ENCODE peak calls at places on chromosomes 3 and 15, in ten cellular contexts. X is bronchial epithelial cell; J is posterior cingulate gyrus; E is T-helper 2 cell; A is foreskin fibroblast; H is HEK293T; G is activated T-cell treated with anti-CD3 and anti-CD28 coated beads for 1 hour; S is mesendoderm; P is DMS153; L is activated CD4-positive, alpha-beta T cell treated with anti-CD3 and anti-CD28 coated beads, Interleukin-2, amount 50 U/mL, for 24 hours. C is an unnamed sample.

GRCh38 chr3:195204360-195205166 is 66.4 kb downstream of the XXYLT1 start:
- DNase-seq in X (no peak), J (no peak), E (no peak), A (no peak), H (no peak), G (no peak), S (no peak), P (no peak), L (no peak), C (no peak)

GRCh38 chr3:52456169-52456799 is 880 bp downstream of the NISCH start:
- DNase-seq in X (no peak), J (no peak), E (no peak), A (peak; percentile 39), H (peak; percentile 39), G (no peak), S (peak; percentile 51), P (no peak), L (no peak), C (no peak)

GRCh38 chr15:70356062-70356860 is 258.5 kb upstream of the TLE3 start:
- DNase-seq in X (no peak), J (no peak), E (no peak), A (no peak), H (no peak), G (no peak), S (no peak), P (no peak), L (no peak), C (no peak)

GRCh38 chr3:172537521-172538158 is 14.4 kb upstream of the TNFSF10 start:
- DNase-seq in X (peak; percentile 34), J (no peak), E (no peak), A (no peak), H (no peak), G (no peak), S (no peak), P (no peak), L (no peak), C (no peak)

GRCh38 chr3:133883657-133884546 is 11.8 kb downstream of the RAB6B start:
- DNase-seq in X (no peak), J (no peak), E (no peak), A (no peak), H (no peak), G (no peak), S (no peak), P (no peak), L (no peak), C (no peak)

GRCh38 chr3:45943207-45943846 is at the start of gene CXCR6:
- DNase-seq in X (peak; percentile 10), J (no peak), E (peak; percentile 60), A (no peak), H (no peak), G (peak; percentile 14), S (no peak), P (no peak), L (peak; percentile 63), C (no peak)

GRCh38 chr3:13498354-13499060 is 18.4 kb downstream of the HDAC11 start:
- DNase-seq in X (no peak), J (no peak), E (no peak), A (no peak), H (no peak), G (no peak), S (no peak), P (no peak), L (no peak), C (no peak)

GRCh38 chr3:171049831-171050444 is 23.4 kb upstream of the SLC2A2 start:
- DNase-seq in X (peak; percentile 51), J (peak; percentile 53), E (no peak), A (peak; percentile 41), H (peak; percentile 70), G (peak; percentile 12), S (peak; percentile 81), P (peak; percentile 14), L (peak; percentile 3), C (peak; percentile 13)

GRCh38 chr3:67006460-67006859 is 8.4 kb downstream of the KBTBD8 start:
- DNase-seq in X (no peak), J (no peak), E (no peak), A (no peak), H (no peak), G (no peak), S (no peak), P (no peak), L (no peak), C (no peak)

GRCh38 chr3:47010050-47010712 is 30.7 kb downstream of the NBEAL2 start:
- DNase-seq in X (no peak), J (no peak), E (no peak), A (peak; percentile 15), H (no peak), G (no peak), S (no peak), P (no peak), L (no peak), C (no peak)

GRCh38 chr3:50624634-50625033 is 7.7 kb downstream of the MAPKAPK3 start:
- DNase-seq in X (peak; percentile 78), J (no peak), E (no peak), A (no peak), H (no peak), G (no peak), S (peak; percentile 89), P (no peak), L (no peak), C (no peak)

GRCh38 chr3:181880339-181880738 is 168.6 kb downstream of the SOX2 start:
- DNase-seq in X (no peak), J (no peak), E (no peak), A (no peak), H (no peak), G (no peak), S (peak; percentile 11), P (peak; percentile 67), L (no peak), C (no peak)

GRCh38 chr3:14148041-14148985 is 23.5 kb downstream of the TMEM43 start:
- DNase-seq in X (no peak), J (no peak), E (no peak), A (no peak), H (peak; percentile 61), G (no peak), S (peak; percentile 94), P (no peak), L (no peak), C (no peak)

GRCh38 chr3:136667081-136667480 is 85.1 kb downstream of the STAG1 start:
- DNase-seq in X (peak; percentile 15), J (no peak), E (no peak), A (peak; percentile 10), H (no peak), G (no peak), S (no peak), P (no peak), L (no peak), C (no peak)

GRCh38 chr3:49616491-49616941 is 57.6 kb upstream of the APEH start:
- DNase-seq in X (no peak), J (no peak), E (no peak), A (no peak), H (no peak), G (no peak), S (no peak), P (no peak), L (no peak), C (no peak)